ENCODE peak calls at places on chromosomes 7 and 10, in eight cellular contexts. Y is occipital lobe; C is AG10803; H is left ventricle myocardium superior; P is activated CD8-positive, alpha-beta memory T cell treated with anti-CD3 and anti-CD28 coated beads for 4 hours; G is effector memory CD4-positive, alpha-beta T cell; J is AML-193; B is upper lobe of right lung. U is an unnamed sample.

GRCh38 chr10:31618541-31619291 is 299.7 kb downstream of the ZEB1 start:
- DNase-seq in P (no peak), J (no peak), C (peak), H (peak), G (no peak), B (no peak), Y (no peak), U (no peak)

GRCh38 chr10:45580781-45581496 is 91.6 kb downstream of the ZFAND4 start:
- DNase-seq in H (no peak), P (no peak), J (peak), Y (no peak), G (no peak), C (no peak), B (no peak), U (no peak)

GRCh38 chr7:43313628-43314378 is 201.4 kb downstream of the HECW1 start:
- DNase-seq in C (peak), B (no peak), P (no peak), J (no peak), H (no peak), Y (no peak), G (no peak), U (no peak)

GRCh38 chr10:72855790-72856189 is 37.7 kb upstream of the OIT3 start:
- DNase-seq in J (no peak), H (no peak), C (no peak), P (no peak), B (no peak), G (no peak), Y (no peak), U (no peak)

GRCh38 chr7:132933076-132933466 is 148.8 kb downstream of the CHCHD3 start:
- DNase-seq in P (no peak), C (peak), H (no peak), G (no peak), Y (no peak), B (no peak), J (no peak), U (no peak)

GRCh38 chr7:152761116-152761748 is 1.7 kb downstream of the ACTR3B start:
- DNase-seq in J (no peak), C (peak), H (no peak), Y (no peak), P (no peak), G (no peak), B (no peak), U (no peak)

GRCh38 chr7:69019437-69019836 is 578.8 kb upstream of the AUTS2 start:
- DNase-seq in C (no peak), P (no peak), B (no peak), Y (no peak), G (no peak), H (no peak), J (no peak), U (no peak)

GRCh38 chr10:89426230-89426868 is 12.0 kb downstream of the IFIT5 start:
- DNase-seq in G (no peak), Y (no peak), J (peak), B (no peak), H (no peak), P (no peak), C (peak), U (peak)

GRCh38 chr7:90210925-90211324 is 615 bp upstream of the STEAP2 start:
- DNase-seq in C (no peak), P (no peak), J (no peak), B (no peak), Y (peak), H (peak), G (no peak), U (peak)

GRCh38 chr10:119421887-119422684 is 120.4 kb downstream of the RGS10 start:
- DNase-seq in J (no peak), C (peak), P (no peak), H (peak), B (no peak), G (no peak), Y (no peak), U (no peak)

GRCh38 chr10:91589015-91589655 is 43.7 kb downstream of the PPP1R3C start:
- DNase-seq in B (no peak), H (peak), G (no peak), J (no peak), C (peak), Y (no peak), P (no peak), U (no peak)

GRCh38 chr7:155344618-155345433 is 47.1 kb downstream of the INSIG1 start:
- DNase-seq in C (peak), P (peak), G (peak), B (peak), Y (peak), J (peak), H (peak), U (peak)

GRCh38 chr7:51009716-51010496 is 227.2 kb upstream of the GRB10 start:
- DNase-seq in Y (no peak), P (no peak), C (peak), J (no peak), B (peak), H (peak), G (no peak), U (no peak)

GRCh38 chr7:71459137-71459536 is 327.2 kb downstream of the GALNT17 start:
- DNase-seq in H (no peak), J (no peak), P (no peak), G (no peak), C (no peak), Y (no peak), B (no peak), U (no peak)

GRCh38 chr10:74035324-74035723 is 37.4 kb downstream of the VCL start:
- DNase-seq in G (no peak), H (no peak), B (no peak), P (no peak), J (peak), C (no peak), Y (no peak), U (no peak)

GRCh38 chr7:8058852-8059251 is 90.3 kb downstream of the GLCCI1 start:
- DNase-seq in J (no peak), B (no peak), Y (no peak), H (no peak), P (no peak), C (no peak), G (no peak), U (no peak)

GRCh38 chr10:101244321-101245050 is 15.2 kb upstream of the LBX1 start:
- DNase-seq in C (peak), Y (no peak), B (no peak), G (no peak), H (no peak), P (no peak), J (no peak), U (no peak)

GRCh38 chr10:55370021-55370420 is 569.0 kb upstream of the PCDH15 start:
- DNase-seq in P (no peak), Y (no peak), J (no peak), C (peak), G (no peak), H (no peak), B (no peak), U (no peak)

GRCh38 chr7:128863433-128863989 is 855 bp downstream of the ATP6V1F start:
- DNase-seq in Y (no peak), C (peak), P (no peak), J (peak), B (no peak), G (peak), H (no peak), U (peak)

GRCh38 chr7:2663121-2663886 is 24.7 kb upstream of the AMZ1 start:
- DNase-seq in H (peak), C (no peak), P (no peak), G (no peak), Y (no peak), B (no peak), J (no peak), U (no peak)

GRCh38 chr7:67809586-67809985 is 813.0 kb downstream of the TYW1 start:
- DNase-seq in P (no peak), B (no peak), Y (no peak), C (peak), J (no peak), G (no peak), H (no peak), U (no peak)

GRCh38 chr7:98949336-98950044 is 71.2 kb downstream of the TRRAP start:
- DNase-seq in P (no peak), G (no peak), B (no peak), C (peak), J (no peak), H (peak), Y (peak), U (peak)

GRCh38 chr10:79381804-79382221 is 34.5 kb downstream of the PPIF start:
- DNase-seq in Y (no peak), G (no peak), B (peak), P (no peak), H (peak), J (no peak), C (peak), U (no peak)

GRCh38 chr7:107902381-107902780 is 11.4 kb downstream of the DLD start:
- DNase-seq in H (no peak), G (no peak), B (no peak), Y (no peak), J (no peak), C (peak), P (no peak), U (no peak)

GRCh38 chr7:118060692-118061091 is 123.3 kb upstream of the LSM8 start:
- DNase-seq in P (no peak), B (no peak), G (no peak), C (no peak), H (no peak), J (no peak), Y (no peak), U (no peak)

GRCh38 chr10:12512292-12513002 is 163.1 kb downstream of the CAMK1D start:
- DNase-seq in G (no peak), B (no peak), C (no peak), P (no peak), H (no peak), J (no peak), Y (no peak), U (no peak)

GRCh38 chr10:86943316-86944030 is 13.9 kb downstream of the MMRN2 start:
- DNase-seq in G (no peak), C (no peak), Y (no peak), J (no peak), B (no peak), H (no peak), P (no peak), U (no peak)

U was measured in cerebellar cortex.